ENCODE peak calls at places on chromosomes 12 and 14, in ten cellular contexts. One of them, this sample, is unnamed.

GRCh38 chr14:62126885-62127478 is 364.8 kb downstream of the SNAPC1 start:
- DNase-seq in Calu3: peak; percentile 27
- DNase-seq in gastrocnemius medialis: no peak
- DNase-seq in A673: peak; percentile 72
- DNase-seq in GM12865: peak; percentile 65
- DNase-seq in heart left ventricle: no peak
- DNase-seq in bronchial epithelial cell: peak; percentile 62
- DNase-seq in RWPE1: peak; percentile 47
- DNase-seq in progenitor cell of endocrine pancreas: no peak
- DNase-seq in psoas muscle: no peak
- DNase-seq in this sample: peak; percentile 7

GRCh38 chr14:22837059-22837749 is 819 bp downstream of the MMP14 start:
- DNase-seq in Calu3: peak; percentile 46
- DNase-seq in gastrocnemius medialis: no peak
- DNase-seq in A673: peak; percentile 74
- DNase-seq in GM12865: no peak
- DNase-seq in heart left ventricle: peak; percentile 78
- DNase-seq in bronchial epithelial cell: no peak
- DNase-seq in RWPE1: no peak
- DNase-seq in progenitor cell of endocrine pancreas: peak; percentile 42
- DNase-seq in psoas muscle: peak; percentile 77
- DNase-seq in this sample: peak; percentile 61

GRCh38 chr12:121805171-121805687 is 1.4 kb downstream of the SETD1B start:
- DNase-seq in Calu3: no peak
- DNase-seq in gastrocnemius medialis: no peak
- DNase-seq in A673: peak; percentile 49
- DNase-seq in GM12865: no peak
- DNase-seq in heart left ventricle: no peak
- DNase-seq in bronchial epithelial cell: no peak
- DNase-seq in RWPE1: no peak
- DNase-seq in progenitor cell of endocrine pancreas: no peak
- DNase-seq in psoas muscle: peak; percentile 55
- DNase-seq in this sample: peak; percentile 41

GRCh38 chr12:115374480-115375187 is 690.7 kb upstream of the TBX3 start:
- DNase-seq in Calu3: no peak
- DNase-seq in gastrocnemius medialis: no peak
- DNase-seq in A673: no peak
- DNase-seq in GM12865: peak; percentile 62
- DNase-seq in heart left ventricle: no peak
- DNase-seq in bronchial epithelial cell: peak; percentile 53
- DNase-seq in RWPE1: no peak
- DNase-seq in progenitor cell of endocrine pancreas: no peak
- DNase-seq in psoas muscle: no peak
- DNase-seq in this sample: no peak

GRCh38 chr14:63542231-63542999 is 762 bp downstream of the PPP2R5E start:
- DNase-seq in Calu3: peak; percentile 18
- DNase-seq in gastrocnemius medialis: peak; percentile 18
- DNase-seq in A673: peak; percentile 41
- DNase-seq in GM12865: no peak
- DNase-seq in heart left ventricle: no peak
- DNase-seq in bronchial epithelial cell: no peak
- DNase-seq in RWPE1: peak; percentile 14
- DNase-seq in progenitor cell of endocrine pancreas: peak; percentile 19
- DNase-seq in psoas muscle: no peak
- DNase-seq in this sample: peak; percentile 51

GRCh38 chr12:26971963-26972362 is 33.7 kb downstream of the FGFR1OP2 start:
- DNase-seq in Calu3: no peak
- DNase-seq in gastrocnemius medialis: no peak
- DNase-seq in A673: no peak
- DNase-seq in GM12865: peak; percentile 86
- DNase-seq in heart left ventricle: no peak
- DNase-seq in bronchial epithelial cell: no peak
- DNase-seq in RWPE1: no peak
- DNase-seq in progenitor cell of endocrine pancreas: no peak
- DNase-seq in psoas muscle: no peak
- DNase-seq in this sample: no peak

GRCh38 chr14:92675421-92675820 is 73.0 kb downstream of the LGMN start:
- DNase-seq in Calu3: no peak
- DNase-seq in gastrocnemius medialis: no peak
- DNase-seq in A673: no peak
- DNase-seq in GM12865: peak; percentile 55
- DNase-seq in heart left ventricle: no peak
- DNase-seq in bronchial epithelial cell: no peak
- DNase-seq in RWPE1: no peak
- DNase-seq in progenitor cell of endocrine pancreas: no peak
- DNase-seq in psoas muscle: no peak
- DNase-seq in this sample: no peak

GRCh38 chr14:58693048-58693447 is 55.3 kb downstream of the DACT1 start:
- DNase-seq in Calu3: no peak
- DNase-seq in gastrocnemius medialis: no peak
- DNase-seq in A673: no peak
- DNase-seq in GM12865: no peak
- DNase-seq in heart left ventricle: no peak
- DNase-seq in bronchial epithelial cell: no peak
- DNase-seq in RWPE1: no peak
- DNase-seq in progenitor cell of endocrine pancreas: no peak
- DNase-seq in psoas muscle: no peak
- DNase-seq in this sample: no peak

GRCh38 chr12:59149995-59150642 is 229.8 kb upstream of the LRIG3 start:
- DNase-seq in Calu3: peak; percentile 53
- DNase-seq in gastrocnemius medialis: no peak
- DNase-seq in A673: peak; percentile 93
- DNase-seq in GM12865: peak; percentile 76
- DNase-seq in heart left ventricle: no peak
- DNase-seq in bronchial epithelial cell: peak; percentile 86
- DNase-seq in RWPE1: peak; percentile 67
- DNase-seq in progenitor cell of endocrine pancreas: no peak
- DNase-seq in psoas muscle: no peak
- DNase-seq in this sample: peak; percentile 32

GRCh38 chr12:107283652-107284051 is 190.3 kb upstream of the CRY1 start:
- DNase-seq in Calu3: no peak
- DNase-seq in gastrocnemius medialis: no peak
- DNase-seq in A673: no peak
- DNase-seq in GM12865: peak; percentile 1
- DNase-seq in heart left ventricle: no peak
- DNase-seq in bronchial epithelial cell: no peak
- DNase-seq in RWPE1: no peak
- DNase-seq in progenitor cell of endocrine pancreas: no peak
- DNase-seq in psoas muscle: no peak
- DNase-seq in this sample: no peak

GRCh38 chr14:29028973-29029582 is 262.5 kb downstream of the FOXG1 start:
- DNase-seq in Calu3: peak; percentile 50
- DNase-seq in gastrocnemius medialis: no peak
- DNase-seq in A673: no peak
- DNase-seq in GM12865: no peak
- DNase-seq in heart left ventricle: no peak
- DNase-seq in bronchial epithelial cell: no peak
- DNase-seq in RWPE1: no peak
- DNase-seq in progenitor cell of endocrine pancreas: peak; percentile 15
- DNase-seq in psoas muscle: no peak
- DNase-seq in this sample: peak; percentile 27

DNA sequence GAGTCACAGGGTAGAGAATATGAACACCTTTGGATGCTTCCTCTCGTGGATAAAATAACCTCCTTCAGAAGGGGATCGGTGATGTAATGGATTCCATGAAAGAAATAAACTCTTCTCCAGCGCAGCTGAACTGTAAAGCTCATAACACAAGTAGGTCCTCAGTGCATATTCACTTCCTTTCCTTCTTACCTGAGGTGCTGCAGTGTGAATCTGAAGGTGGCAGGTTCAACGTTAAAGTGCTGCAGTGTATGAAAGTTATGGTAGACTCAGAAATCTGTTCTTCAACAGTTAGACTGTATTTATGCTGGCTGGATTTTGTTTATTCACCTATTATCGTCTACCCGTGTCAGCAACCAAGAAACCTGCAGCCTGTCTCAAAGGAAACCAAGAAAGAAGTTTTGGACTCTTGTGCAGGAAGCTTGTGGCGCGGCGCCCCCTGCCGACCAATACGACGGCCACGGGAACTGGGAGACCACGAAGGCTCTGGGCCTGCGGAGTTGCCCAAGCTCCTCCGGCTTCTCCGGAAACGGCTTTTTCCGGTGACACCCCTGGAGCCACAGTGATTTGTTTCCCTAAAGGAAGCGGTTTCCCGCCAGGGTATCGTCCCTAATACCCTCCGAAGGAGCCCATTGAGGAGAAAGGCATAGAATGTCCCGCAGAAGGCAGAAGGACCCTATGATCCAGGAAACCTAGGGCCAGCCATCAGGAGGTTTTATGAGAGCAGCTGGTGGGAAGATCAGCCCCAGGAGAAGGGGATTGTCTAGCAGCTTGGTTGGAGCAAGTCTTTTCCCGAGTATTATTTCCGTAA is 17.6 kb upstream of the RNASE3 start:
- DNase-seq in Calu3: peak; percentile 67
- DNase-seq in gastrocnemius medialis: peak; percentile 56
- DNase-seq in A673: peak; percentile 97
- DNase-seq in GM12865: peak; percentile 87
- DNase-seq in heart left ventricle: peak; percentile 90
- DNase-seq in bronchial epithelial cell: peak; percentile 26
- DNase-seq in RWPE1: no peak
- DNase-seq in progenitor cell of endocrine pancreas: peak; percentile 63
- DNase-seq in psoas muscle: peak; percentile 90
- DNase-seq in this sample: peak; percentile 83
- TF ChIP-seq CTCF in Calu3: peak; percentile 39
- TF ChIP-seq CTCF in gastrocnemius medialis: peak; percentile 58
- TF ChIP-seq CTCF in A673: peak; percentile 98
- TF ChIP-seq CTCF in GM12865: peak; percentile 83
- TF ChIP-seq CTCF in heart left ventricle: peak; percentile 87
- TF ChIP-seq CTCF in bronchial epithelial cell: peak; percentile 77
- TF ChIP-seq CTCF in RWPE1: peak; percentile 23
- TF ChIP-seq CTCF in progenitor cell of endocrine pancreas: peak; percentile 89
- TF ChIP-seq CTCF in psoas muscle: peak; percentile 70
- TF ChIP-seq CTCF in this sample: peak; percentile 78

GRCh38 chr12:49225551-49226166 is 36.8 kb upstream of the TUBA1A start:
- DNase-seq in Calu3: no peak
- DNase-seq in gastrocnemius medialis: no peak
- DNase-seq in A673: peak; percentile 31
- DNase-seq in GM12865: no peak
- DNase-seq in heart left ventricle: no peak
- DNase-seq in bronchial epithelial cell: no peak
- DNase-seq in RWPE1: no peak
- DNase-seq in progenitor cell of endocrine pancreas: no peak
- DNase-seq in psoas muscle: no peak
- DNase-seq in this sample: no peak
- TF ChIP-seq CTCF in Calu3: no peak
- TF ChIP-seq CTCF in gastrocnemius medialis: no peak
- TF ChIP-seq CTCF in A673: peak; percentile 36
- TF ChIP-seq CTCF in GM12865: no peak
- TF ChIP-seq CTCF in heart left ventricle: no peak
- TF ChIP-seq CTCF in bronchial epithelial cell: no peak
- TF ChIP-seq CTCF in RWPE1: no peak
- TF ChIP-seq CTCF in progenitor cell of endocrine pancreas: no peak
- TF ChIP-seq CTCF in psoas muscle: peak; percentile 11
- TF ChIP-seq CTCF in this sample: no peak

GRCh38 chr12:114015851-114016250 is 49.7 kb upstream of the RBM19 start:
- DNase-seq in Calu3: no peak
- DNase-seq in gastrocnemius medialis: no peak
- DNase-seq in A673: no peak
- DNase-seq in GM12865: no peak
- DNase-seq in heart left ventricle: no peak
- DNase-seq in bronchial epithelial cell: no peak
- DNase-seq in RWPE1: no peak
- DNase-seq in progenitor cell of endocrine pancreas: no peak
- DNase-seq in psoas muscle: no peak
- DNase-seq in this sample: no peak

GRCh38 chr12:114011711-114012110 is 45.6 kb upstream of the RBM19 start:
- DNase-seq in Calu3: no peak
- DNase-seq in gastrocnemius medialis: no peak
- DNase-seq in A673: no peak
- DNase-seq in GM12865: no peak
- DNase-seq in heart left ventricle: no peak
- DNase-seq in bronchial epithelial cell: no peak
- DNase-seq in RWPE1: no peak
- DNase-seq in progenitor cell of endocrine pancreas: no peak
- DNase-seq in psoas muscle: no peak
- DNase-seq in this sample: no peak

GRCh38 chr12:114018669-114019068 is 52.5 kb upstream of the RBM19 start:
- DNase-seq in Calu3: no peak
- DNase-seq in gastrocnemius medialis: no peak
- DNase-seq in A673: no peak
- DNase-seq in GM12865: no peak
- DNase-seq in heart left ventricle: no peak
- DNase-seq in bronchial epithelial cell: peak; percentile 34
- DNase-seq in RWPE1: peak; percentile 17
- DNase-seq in progenitor cell of endocrine pancreas: no peak
- DNase-seq in psoas muscle: no peak
- DNase-seq in this sample: no peak

GRCh38 chr12:114012744-114013431 is 46.8 kb upstream of the RBM19 start:
- DNase-seq in Calu3: no peak
- DNase-seq in gastrocnemius medialis: no peak
- DNase-seq in A673: no peak
- DNase-seq in GM12865: no peak
- DNase-seq in heart left ventricle: no peak
- DNase-seq in bronchial epithelial cell: no peak
- DNase-seq in RWPE1: no peak
- DNase-seq in progenitor cell of endocrine pancreas: no peak
- DNase-seq in psoas muscle: no peak
- DNase-seq in this sample: no peak

GRCh38 chr12:114013601-114014345 is 47.6 kb upstream of the RBM19 start:
- DNase-seq in Calu3: peak; percentile 18
- DNase-seq in gastrocnemius medialis: no peak
- DNase-seq in A673: peak; percentile 37
- DNase-seq in GM12865: peak; percentile 9
- DNase-seq in heart left ventricle: no peak
- DNase-seq in bronchial epithelial cell: no peak
- DNase-seq in RWPE1: peak; percentile 18
- DNase-seq in progenitor cell of endocrine pancreas: peak; percentile 17
- DNase-seq in psoas muscle: no peak
- DNase-seq in this sample: no peak
- TF ChIP-seq CTCF in Calu3: no peak
- TF ChIP-seq CTCF in gastrocnemius medialis: no peak
- TF ChIP-seq CTCF in A673: peak; percentile 36
- TF ChIP-seq CTCF in GM12865: no peak
- TF ChIP-seq CTCF in heart left ventricle: no peak
- TF ChIP-seq CTCF in bronchial epithelial cell: no peak
- TF ChIP-seq CTCF in RWPE1: no peak
- TF ChIP-seq CTCF in progenitor cell of endocrine pancreas: peak; percentile 61
- TF ChIP-seq CTCF in psoas muscle: no peak
- TF ChIP-seq CTCF in this sample: peak; percentile 50

GRCh38 chr14:75946785-75947184 is 35.0 kb downstream of the TGFB3 start:
- DNase-seq in Calu3: no peak
- DNase-seq in gastrocnemius medialis: no peak
- DNase-seq in A673: no peak
- DNase-seq in GM12865: no peak
- DNase-seq in heart left ventricle: no peak
- DNase-seq in bronchial epithelial cell: no peak
- DNase-seq in RWPE1: no peak
- DNase-seq in progenitor cell of endocrine pancreas: no peak
- DNase-seq in psoas muscle: no peak
- DNase-seq in this sample: no peak

GRCh38 chr14:75939200-75939599 is 42.6 kb downstream of the TGFB3 start:
- DNase-seq in Calu3: no peak
- DNase-seq in gastrocnemius medialis: no peak
- DNase-seq in A673: no peak
- DNase-seq in GM12865: no peak
- DNase-seq in heart left ventricle: no peak
- DNase-seq in bronchial epithelial cell: no peak
- DNase-seq in RWPE1: no peak
- DNase-seq in progenitor cell of endocrine pancreas: no peak
- DNase-seq in psoas muscle: no peak
- DNase-seq in this sample: no peak

GRCh38 chr14:75941030-75941429 is 40.8 kb downstream of the TGFB3 start:
- DNase-seq in Calu3: no peak
- DNase-seq in gastrocnemius medialis: peak; percentile 95
- DNase-seq in A673: no peak
- DNase-seq in GM12865: no peak
- DNase-seq in heart left ventricle: peak; percentile 32
- DNase-seq in bronchial epithelial cell: no peak
- DNase-seq in RWPE1: no peak
- DNase-seq in progenitor cell of endocrine pancreas: no peak
- DNase-seq in psoas muscle: peak; percentile 89
- DNase-seq in this sample: no peak

GRCh38 chr14:75944607-75945241 is 37.1 kb downstream of the TGFB3 start:
- DNase-seq in Calu3: no peak
- DNase-seq in gastrocnemius medialis: no peak
- DNase-seq in A673: no peak
- DNase-seq in GM12865: no peak
- DNase-seq in heart left ventricle: no peak
- DNase-seq in bronchial epithelial cell: no peak
- DNase-seq in RWPE1: no peak
- DNase-seq in progenitor cell of endocrine pancreas: no peak
- DNase-seq in psoas muscle: no peak
- DNase-seq in this sample: no peak
- TF ChIP-seq CTCF in Calu3: no peak
- TF ChIP-seq CTCF in gastrocnemius medialis: no peak
- TF ChIP-seq CTCF in A673: no peak
- TF ChIP-seq CTCF in GM12865: no peak
- TF ChIP-seq CTCF in heart left ventricle: no peak
- TF ChIP-seq CTCF in bronchial epithelial cell: no peak
- TF ChIP-seq CTCF in RWPE1: no peak
- TF ChIP-seq CTCF in progenitor cell of endocrine pancreas: no peak
- TF ChIP-seq CTCF in psoas muscle: no peak
- TF ChIP-seq CTCF in this sample: no peak